ENCODE peak calls at places on chromosomes 11 and 22, in eight cellular contexts. One of them, this sample, is unnamed.

GRCh38 chr11:70158201-70158600 is 44.9 kb upstream of the FADD start:
- DNase-seq in stimulated activated CD8-positive, alpha-beta memory T cell treated with anti-CD3 and anti-CD28 coated beads, Interleukin-15, amount 100 ng/mL, for 4 hours: no peak
- DNase-seq in Caki2: peak
- DNase-seq in heart left ventricle: peak
- DNase-seq in choroid plexus epithelial cell: peak
- DNase-seq in endodermal cell: peak
- DNase-seq in left ventricle myocardium inferior: no peak
- DNase-seq in fibroblast of villous mesenchyme: no peak
- DNase-seq in this sample: no peak

GRCh38 chr11:14611939-14612338 is 31.7 kb upstream of the PDE3B start:
- DNase-seq in Caki2: no peak
- DNase-seq in left ventricle myocardium inferior: no peak
- DNase-seq in stimulated activated CD8-positive, alpha-beta memory T cell treated with anti-CD3 and anti-CD28 coated beads, Interleukin-15, amount 100 ng/mL, for 4 hours: no peak
- DNase-seq in endodermal cell: no peak
- DNase-seq in fibroblast of villous mesenchyme: no peak
- DNase-seq in heart left ventricle: no peak
- DNase-seq in choroid plexus epithelial cell: peak
- DNase-seq in this sample: no peak

GRCh38 chr11:62150887-62151736 is 27.3 kb downstream of the INCENP start:
- DNase-seq in endodermal cell: peak
- DNase-seq in Caki2: no peak
- DNase-seq in heart left ventricle: no peak
- DNase-seq in left ventricle myocardium inferior: no peak
- DNase-seq in stimulated activated CD8-positive, alpha-beta memory T cell treated with anti-CD3 and anti-CD28 coated beads, Interleukin-15, amount 100 ng/mL, for 4 hours: no peak
- DNase-seq in choroid plexus epithelial cell: no peak
- DNase-seq in fibroblast of villous mesenchyme: no peak
- DNase-seq in this sample: no peak

GRCh38 chr11:128642571-128642970 is 51.3 kb upstream of the FLI1 start:
- DNase-seq in stimulated activated CD8-positive, alpha-beta memory T cell treated with anti-CD3 and anti-CD28 coated beads, Interleukin-15, amount 100 ng/mL, for 4 hours: no peak
- DNase-seq in left ventricle myocardium inferior: no peak
- DNase-seq in heart left ventricle: no peak
- DNase-seq in endodermal cell: no peak
- DNase-seq in fibroblast of villous mesenchyme: no peak
- DNase-seq in Caki2: no peak
- DNase-seq in choroid plexus epithelial cell: no peak
- DNase-seq in this sample: no peak

GRCh38 chr22:21778705-21779363 is 43.2 kb upstream of the YPEL1 start:
- DNase-seq in heart left ventricle: no peak
- DNase-seq in choroid plexus epithelial cell: peak
- DNase-seq in Caki2: no peak
- DNase-seq in left ventricle myocardium inferior: no peak
- DNase-seq in endodermal cell: no peak
- DNase-seq in stimulated activated CD8-positive, alpha-beta memory T cell treated with anti-CD3 and anti-CD28 coated beads, Interleukin-15, amount 100 ng/mL, for 4 hours: no peak
- DNase-seq in fibroblast of villous mesenchyme: peak
- DNase-seq in this sample: no peak

GRCh38 chr11:111309516-111309915 is 11.2 kb downstream of the POU2AF3 start:
- DNase-seq in choroid plexus epithelial cell: no peak
- DNase-seq in Caki2: no peak
- DNase-seq in fibroblast of villous mesenchyme: no peak
- DNase-seq in stimulated activated CD8-positive, alpha-beta memory T cell treated with anti-CD3 and anti-CD28 coated beads, Interleukin-15, amount 100 ng/mL, for 4 hours: no peak
- DNase-seq in endodermal cell: no peak
- DNase-seq in left ventricle myocardium inferior: no peak
- DNase-seq in heart left ventricle: no peak
- DNase-seq in this sample: no peak

GRCh38 chr11:69915501-69916250 is 96.5 kb upstream of the FGF3 start:
- DNase-seq in fibroblast of villous mesenchyme: peak
- DNase-seq in choroid plexus epithelial cell: peak
- DNase-seq in heart left ventricle: peak
- DNase-seq in endodermal cell: peak
- DNase-seq in Caki2: peak
- DNase-seq in left ventricle myocardium inferior: peak
- DNase-seq in stimulated activated CD8-positive, alpha-beta memory T cell treated with anti-CD3 and anti-CD28 coated beads, Interleukin-15, amount 100 ng/mL, for 4 hours: no peak
- DNase-seq in this sample: no peak

GRCh38 chr11:6927030-6927617 is 898 bp downstream of the ZNF215 start:
- DNase-seq in left ventricle myocardium inferior: no peak
- DNase-seq in Caki2: no peak
- DNase-seq in heart left ventricle: no peak
- DNase-seq in endodermal cell: peak
- DNase-seq in fibroblast of villous mesenchyme: no peak
- DNase-seq in choroid plexus epithelial cell: no peak
- DNase-seq in stimulated activated CD8-positive, alpha-beta memory T cell treated with anti-CD3 and anti-CD28 coated beads, Interleukin-15, amount 100 ng/mL, for 4 hours: no peak
- DNase-seq in this sample: no peak

GRCh38 chr11:67352546-67353316 is 615 bp downstream of the POLD4 start:
- DNase-seq in Caki2: no peak
- DNase-seq in choroid plexus epithelial cell: no peak
- DNase-seq in fibroblast of villous mesenchyme: no peak
- DNase-seq in endodermal cell: no peak
- DNase-seq in heart left ventricle: peak
- DNase-seq in left ventricle myocardium inferior: peak
- DNase-seq in stimulated activated CD8-positive, alpha-beta memory T cell treated with anti-CD3 and anti-CD28 coated beads, Interleukin-15, amount 100 ng/mL, for 4 hours: no peak
- DNase-seq in this sample: peak

This sample was measured in stimulated activated naive CD4-positive, alpha-beta T cell treated with Interleukin-2 at 50 U/mL for 16 hours.